ENCODE peak calls at places on chromosomes 4 and X, in seven cellular contexts. K is tibial nerve, F is HFFc6, E is upper lobe of right lung, W is omental fat pad, S is AG04449, N is heart left ventricle. T is an unnamed sample.
A peak's percentile ranks its signal among the peaks of the same experiment; 100 is the strongest.

GRCh38 chr4:1523907-1524636 is 117.8 kb upstream of the NKX1-1 start:
- DNase-seq in K (no peak), F (no peak), E (peak; percentile 75), W (no peak), S (no peak), N (peak; percentile 32), T (no peak)

GRCh38 chr4:138707746-138708145 is 307.8 kb upstream of the NOCT start:
- DNase-seq in K (no peak), F (no peak), E (no peak), W (no peak), S (no peak), N (no peak), T (no peak)

GRCh38 chr4:56907489-56908205 is at the start of gene REST:
- DNase-seq in K (peak; percentile 62), F (peak; percentile 49), E (peak; percentile 89), W (peak; percentile 46), S (no peak), N (peak; percentile 83), T (peak; percentile 69)

GRCh38 chrX:18828832-18829404 is 121.5 kb downstream of the PPEF1 start:
- DNase-seq in K (no peak), F (no peak), E (no peak), W (no peak), S (no peak), N (no peak), T (no peak)

GRCh38 chr4:44771789-44772188 is 45.4 kb upstream of the GNPDA2 start:
- DNase-seq in K (no peak), F (no peak), E (no peak), W (no peak), S (no peak), N (no peak), T (no peak)

GRCh38 chr4:45803994-45804393 is 319.9 kb downstream of the GABRG1 start:
- DNase-seq in K (no peak), F (no peak), E (no peak), W (no peak), S (no peak), N (no peak), T (no peak)

GRCh38 chrX:46547857-46548256 is 2.6 kb upstream of the ZNF674 start:
- DNase-seq in K (no peak), F (peak; percentile 66), E (no peak), W (no peak), S (peak; percentile 41), N (no peak), T (no peak)

GRCh38 chrX:85003655-85004244 is at the start of gene APOOL:
- DNase-seq in K (peak; percentile 58), F (peak; percentile 87), E (peak; percentile 90), W (peak; percentile 51), S (peak; percentile 44), N (peak; percentile 86), T (peak; percentile 82)

GRCh38 chr4:69058410-69059059 is 37.7 kb upstream of the UGT2B7 start:
- DNase-seq in K (no peak), F (no peak), E (no peak), W (no peak), S (no peak), N (no peak), T (no peak)

GRCh38 chr4:55363618-55364420 is 17.8 kb downstream of the SRD5A3 start:
- DNase-seq in K (no peak), F (no peak), E (no peak), W (no peak), S (no peak), N (no peak), T (no peak)

GRCh38 chr4:5788144-5788543 is 77.1 kb downstream of the EVC start:
- DNase-seq in K (no peak), F (no peak), E (peak; percentile 2), W (no peak), S (no peak), N (no peak), T (peak; percentile 40)

GRCh38 chrX:47885501-47885900 is 48.8 kb downstream of the ZNF81 start:
- DNase-seq in K (no peak), F (no peak), E (no peak), W (no peak), S (no peak), N (no peak), T (no peak)

GRCh38 chr4:163556169-163556568 is 61.7 kb downstream of the TMA16 start:
- DNase-seq in K (no peak), F (peak; percentile 13), E (no peak), W (no peak), S (no peak), N (no peak), T (no peak)

GRCh38 chr4:94536649-94537464 is 85.1 kb downstream of the PDLIM5 start:
- DNase-seq in K (no peak), F (no peak), E (no peak), W (no peak), S (no peak), N (no peak), T (no peak)

GRCh38 chr4:175871774-175872405 is 59.8 kb upstream of the GPM6A start:
- DNase-seq in K (no peak), F (no peak), E (no peak), W (no peak), S (no peak), N (no peak), T (no peak)

GRCh38 chr4:22859318-22859717 is 166.6 kb downstream of the GBA3 start:
- DNase-seq in K (no peak), F (no peak), E (no peak), W (no peak), S (no peak), N (no peak), T (no peak)

GRCh38 chr4:151687021-151687640 is 73.7 kb downstream of the GATB start:
- DNase-seq in K (no peak), F (peak; percentile 36), E (no peak), W (no peak), S (no peak), N (no peak), T (no peak)

GRCh38 chr4:8221476-8221875 is 22.4 kb downstream of the SH3TC1 start:
- DNase-seq in K (no peak), F (peak; percentile 31), E (no peak), W (no peak), S (no peak), N (no peak), T (no peak)

GRCh38 chrX:150450519-150451177 is 87.5 kb downstream of the MAMLD1 start:
- DNase-seq in K (no peak), F (no peak), E (no peak), W (no peak), S (no peak), N (no peak), T (peak; percentile 64)

GRCh38 chr4:17535242-17535641 is 20.3 kb downstream of the CLRN2 start:
- DNase-seq in K (no peak), F (no peak), E (no peak), W (no peak), S (no peak), N (no peak), T (no peak)

GRCh38 chr4:22014222-22014741 is 65.7 kb upstream of the KCNIP4 start:
- DNase-seq in K (no peak), F (no peak), E (no peak), W (no peak), S (no peak), N (no peak), T (no peak)

DNA sequence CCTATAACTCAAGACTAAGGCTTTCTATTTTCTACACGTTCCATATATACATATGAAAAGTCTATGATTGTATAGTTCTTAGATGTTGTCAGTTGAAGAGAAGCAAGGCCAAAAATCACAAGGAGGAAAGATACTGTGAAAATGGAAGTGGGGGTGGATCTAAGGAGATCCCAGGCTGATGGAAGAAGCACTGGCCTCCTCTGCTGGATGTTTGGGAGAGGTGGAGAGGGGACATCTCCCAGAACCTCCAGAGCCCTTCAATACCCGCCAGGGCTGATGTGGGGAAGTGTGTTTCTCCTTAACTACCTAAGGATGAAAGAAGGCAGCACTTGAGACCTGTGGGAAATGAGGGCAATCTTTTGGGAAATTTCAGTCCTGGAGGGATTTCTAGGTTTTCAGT is 67.4 kb downstream of the RASGEF1B start:
- DNase-seq in K (no peak), F (no peak), E (no peak), W (no peak), S (no peak), N (no peak), T (no peak)
- TF ChIP-seq CTCF in K (no peak), F (no peak), E (no peak), W (no peak), S (no peak), N (no peak), T (no peak)

DNA sequence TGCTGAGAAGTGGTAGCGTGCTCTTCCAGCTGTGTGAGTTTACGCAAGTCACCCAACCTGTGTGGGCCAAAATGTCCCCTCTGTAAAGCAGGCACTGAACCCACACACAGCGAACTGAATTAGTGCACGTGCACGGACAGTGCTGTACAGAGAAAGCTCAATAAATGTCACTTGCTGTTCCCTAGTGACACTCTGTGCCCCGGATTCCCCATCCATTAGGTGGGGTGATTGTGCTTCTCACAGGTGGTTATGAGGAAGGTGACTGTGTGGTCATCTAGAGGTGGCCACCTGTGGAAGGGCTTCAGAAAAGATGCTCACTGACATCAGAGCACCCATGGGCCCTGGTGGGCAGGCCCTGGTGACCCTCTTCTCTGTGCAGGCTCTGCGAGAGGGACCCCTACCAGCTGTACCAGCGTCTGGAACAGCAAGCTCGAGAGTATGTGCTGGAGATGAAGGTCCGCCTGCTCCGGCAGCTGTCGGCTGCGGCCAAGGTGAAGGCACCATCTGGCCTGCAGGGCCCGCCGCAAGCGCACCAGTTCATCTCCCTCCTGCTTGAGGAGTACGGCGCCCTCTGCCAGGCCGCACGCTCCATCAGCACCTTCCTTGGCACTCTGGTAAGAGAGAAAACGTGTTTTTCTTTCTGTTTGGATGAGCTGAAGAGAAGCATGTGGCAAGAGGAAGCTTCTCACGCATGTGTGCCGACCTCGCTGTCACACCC is 94.3 kb downstream of the FAM193A start:
- DNase-seq in K (no peak), F (no peak), E (peak; percentile 62), W (no peak), S (no peak), N (no peak), T (no peak)
- TF ChIP-seq CTCF in K (no peak), F (peak; percentile 19), E (no peak), W (no peak), S (no peak), N (no peak), T (no peak)

GRCh38 chr4:14254252-14254651 is 626.7 kb upstream of the BOD1L1 start:
- DNase-seq in K (no peak), F (peak; percentile 26), E (peak; percentile 60), W (peak; percentile 24), S (no peak), N (peak; percentile 8), T (peak; percentile 26)
- TF ChIP-seq CTCF in K (peak; percentile 34), F (peak; percentile 80), E (peak; percentile 64), W (no peak), S (peak; percentile 53), N (peak; percentile 48), T (no peak)

DNA sequence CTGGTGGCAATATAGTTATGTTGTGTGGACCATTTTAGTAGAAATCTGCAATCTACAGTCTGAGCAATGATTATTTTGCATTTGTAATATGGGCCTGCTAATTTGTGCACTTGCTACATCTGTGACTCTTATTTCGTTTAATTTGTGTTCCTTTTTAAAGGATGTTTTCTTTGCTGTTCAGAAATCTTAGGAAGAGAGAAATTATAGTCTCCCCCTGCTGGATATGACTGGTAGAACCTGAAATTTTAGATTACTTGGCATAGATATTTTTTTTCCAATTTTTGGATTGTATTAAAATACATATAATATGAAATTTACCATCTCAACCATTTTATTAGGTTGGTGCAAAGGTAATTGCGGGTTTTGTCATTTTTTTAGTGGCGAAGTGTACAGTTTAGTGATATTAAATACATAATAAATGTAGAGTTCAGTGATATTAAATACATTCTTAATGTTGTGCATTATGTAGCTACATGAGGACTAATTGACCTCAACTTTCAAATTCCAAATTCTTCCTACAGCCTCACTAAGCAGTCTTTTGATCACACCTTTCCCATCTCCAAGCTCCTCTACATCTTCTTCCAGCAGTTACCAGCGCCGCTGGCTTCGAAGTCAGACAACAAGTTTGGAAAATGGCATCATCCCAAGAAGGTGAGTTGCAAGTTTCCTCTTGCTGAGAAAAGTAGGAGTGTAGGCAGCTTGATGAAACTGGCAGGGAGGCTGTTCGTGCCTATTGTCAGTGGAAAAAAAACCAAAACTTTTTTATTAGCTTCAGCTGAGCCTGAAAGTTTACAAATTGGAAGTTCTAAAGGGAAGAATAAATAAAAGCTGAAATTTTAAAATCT is 82.2 kb downstream of the FNIP2 start:
- DNase-seq in K (no peak), F (peak; percentile 28), E (no peak), W (no peak), S (no peak), N (no peak), T (peak; percentile 49)
- TF ChIP-seq CTCF in K (peak; percentile 80), F (peak; percentile 91), E (peak; percentile 80), W (no peak), S (peak; percentile 29), N (peak; percentile 75), T (no peak)